ENCODE peak calls at places on chromosomes 7 and 10, in five cellular contexts. T is HepG2, J is activated T-cell treated with anti-CD3 and anti-CD28 coated beads for 1 hour, W is Caki2, D is upper lobe of right lung. A is an unnamed sample.

GRCh38 chr7:17598846-17599245 is 300.4 kb downstream of the AHR start:
- DNase-seq in J (no peak), D (no peak), W (no peak), T (no peak), A (no peak)

GRCh38 chr10:178208-178607 is 43.0 kb downstream of the ZMYND11 start:
- DNase-seq in W (no peak), D (no peak), T (peak), J (no peak), A (no peak)

GRCh38 chr7:146660839-146661238 is 544.2 kb downstream of the CNTNAP2 start:
- DNase-seq in T (no peak), W (no peak), J (no peak), D (no peak), A (no peak)

GRCh38 chr10:25933653-25934608 is at the start of gene MYO3A:
- DNase-seq in W (peak), T (no peak), J (no peak), D (no peak), A (peak)

GRCh38 chr7:153381275-153382119 is 621.9 kb downstream of the ACTR3B start:
- DNase-seq in T (peak), J (no peak), W (peak), D (peak), A (no peak)

GRCh38 chr10:80278480-80278879 is 11.0 kb downstream of the MAT1A start:
- DNase-seq in W (no peak), J (no peak), T (no peak), D (no peak), A (no peak)

GRCh38 chr10:77601488-77601887 is 36.1 kb downstream of the KCNMA1 start:
- DNase-seq in D (no peak), W (no peak), T (no peak), J (no peak), A (no peak)

GRCh38 chr7:46363688-46364087 is 442.6 kb upstream of the IGFBP3 start:
- DNase-seq in T (peak), J (no peak), D (no peak), W (no peak), A (no peak)

GRCh38 chr10:84256510-84257342 is 11.9 kb downstream of the RGR start:
- DNase-seq in W (no peak), D (peak), T (peak), J (peak), A (no peak)

GRCh38 chr10:23081156-23081833 is 14.1 kb upstream of the MSRB2 start:
- DNase-seq in T (no peak), D (no peak), W (no peak), J (no peak), A (no peak)

GRCh38 chr7:81623251-81623855 is 146.5 kb downstream of the HGF start:
- DNase-seq in J (no peak), T (no peak), W (no peak), D (no peak), A (no peak)

GRCh38 chr10:29248156-29248555 is 40.7 kb upstream of the LYZL1 start:
- DNase-seq in J (no peak), T (no peak), W (no peak), D (no peak), A (no peak)

GRCh38 chr7:41134873-41135250 is 568.0 kb downstream of the INHBA start:
- DNase-seq in W (no peak), J (no peak), D (no peak), T (no peak), A (no peak)

GRCh38 chr7:2566890-2567662 is 8.3 kb downstream of the IQCE start:
- DNase-seq in T (peak), W (no peak), J (no peak), D (no peak), A (no peak)

GRCh38 chr10:6362879-6363278 is 160.1 kb downstream of the PFKFB3 start:
- DNase-seq in D (no peak), J (no peak), T (no peak), W (no peak), A (no peak)

GRCh38 chr10:132961-133898 is 2.0 kb upstream of the ZMYND11 start:
- DNase-seq in T (peak), W (peak), D (no peak), J (no peak), A (no peak)

GRCh38 chr7:132298782-132299181 is 277.5 kb downstream of the PLXNA4 start:
- DNase-seq in T (no peak), D (no peak), W (no peak), J (no peak), A (no peak)

GRCh38 chr7:6385909-6386560 is 61.7 kb downstream of the DAGLB start:
- DNase-seq in W (no peak), T (no peak), D (no peak), J (no peak), A (no peak)

GRCh38 chr10:91410638-91411367 is 659 bp downstream of the HECTD2 start:
- DNase-seq in D (no peak), W (no peak), T (no peak), J (peak), A (no peak)

GRCh38 chr7:116588225-116588624 is 63.4 kb downstream of the CAV1 start:
- DNase-seq in W (no peak), T (no peak), D (no peak), J (no peak), A (no peak)